ENCODE peak calls at places on chromosomes 4 and X, in seven cellular contexts. R, U, Z, M, J, E and G are unnamed samples.

GRCh38 chrX:3326721-3327120 is 19.7 kb downstream of the MXRA5 start:
- DNase-seq in R (no peak), E (peak), M (no peak), U (no peak), J (peak), Z (no peak), G (no peak)

GRCh38 chrX:22634081-22634480 is 361.4 kb downstream of the CBLL2 start:
- DNase-seq in E (peak), Z (no peak), M (no peak), U (no peak), R (no peak), J (peak), G (no peak)

GRCh38 chr4:21304061-21304541 is 603.8 kb downstream of the PACRGL start:
- DNase-seq in J (no peak), Z (no peak), U (peak), M (peak), R (no peak), E (no peak), G (no peak)

GRCh38 chr4:148061139-148061476 is 329.2 kb downstream of the ARHGAP10 start:
- DNase-seq in Z (no peak), R (no peak), J (no peak), U (no peak), E (no peak), M (no peak), G (no peak)

GRCh38 chr4:168766537-168767316 is 243.3 kb downstream of the CBR4 start:
- DNase-seq in M (no peak), J (peak), E (peak), Z (no peak), R (no peak), U (no peak), G (no peak)

GRCh38 chrX:270848-271367 is 10.3 kb upstream of the PLCXD1 start:
- DNase-seq in E (no peak), J (no peak), R (no peak), M (no peak), Z (peak), U (peak), G (no peak)

GRCh38 chr4:7691992-7692391 is 247.7 kb downstream of the AFAP1 start:
- DNase-seq in U (no peak), J (peak), R (no peak), M (peak), E (peak), Z (no peak), G (no peak)

GRCh38 chrX:45515262-45516215 is 314.9 kb upstream of the DIPK2B start:
- DNase-seq in E (peak), U (peak), R (peak), M (no peak), J (peak), Z (peak), G (no peak)

GRCh38 chr4:22552802-22553201 is 36.9 kb upstream of the ADGRA3 start:
- DNase-seq in E (no peak), R (no peak), U (no peak), M (no peak), Z (no peak), J (no peak), G (no peak)

GRCh38 chr4:15001248-15001824 is 945 bp upstream of the CPEB2 start:
- DNase-seq in M (peak), U (peak), J (peak), Z (peak), E (peak), R (peak), G (no peak)

GRCh38 chrX:1394731-1395501 is 3.0 kb upstream of the SLC25A6 start:
- DNase-seq in M (no peak), E (no peak), U (peak), J (peak), R (no peak), Z (peak), G (no peak)

DNA sequence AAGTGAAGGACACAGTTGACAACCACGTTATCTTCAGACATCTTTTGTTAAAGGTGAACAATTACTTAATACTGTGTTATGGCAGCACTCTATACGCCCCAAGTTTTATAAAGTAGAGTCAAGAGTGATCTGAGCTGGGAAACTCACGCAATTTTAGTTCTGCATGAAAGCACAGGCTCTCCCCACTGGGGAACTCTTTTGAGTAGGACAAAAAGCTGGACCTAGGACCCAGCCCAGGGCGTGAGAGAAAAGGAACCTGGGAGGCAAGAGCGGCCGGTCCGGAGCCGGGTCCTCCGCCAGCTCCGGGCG is 152.6 kb upstream of the SLC4A4 start:
- DNase-seq in U (no peak), E (no peak), J (no peak), Z (no peak), R (no peak), M (no peak), G (no peak)
- TF ChIP-seq CTCF in U (no peak), E (no peak), J (no peak), Z (no peak), R (no peak), M (no peak), G (no peak)

GRCh38 chrX:48466696-48467095 is 3.4 kb downstream of the SLC38A5 start:
- DNase-seq in R (no peak), U (no peak), Z (no peak), M (no peak), E (no peak), J (no peak), G (no peak)
- TF ChIP-seq CTCF in R (no peak), U (no peak), Z (no peak), M (peak), E (peak), J (peak), G (peak)

GRCh38 chr4:52657317-52657629 is 1.8 kb downstream of the USP46 start:
- DNase-seq in R (no peak), U (no peak), J (no peak), Z (no peak), M (no peak), E (no peak), G (no peak)

GRCh38 chr4:52659016-52659721 is at the start of gene USP46:
- DNase-seq in J (peak), E (peak), M (peak), R (peak), Z (peak), U (peak), G (peak)

GRCh38 chr4:52659722-52660261 is 691 bp upstream of the USP46 start:
- DNase-seq in U (peak), M (peak), Z (peak), J (peak), R (peak), E (no peak), G (no peak)

GRCh38 chr4:52658671-52659015 is 458 bp downstream of the USP46 start:
- DNase-seq in M (no peak), J (no peak), E (no peak), R (no peak), Z (no peak), U (no peak), G (no peak)

DNA sequence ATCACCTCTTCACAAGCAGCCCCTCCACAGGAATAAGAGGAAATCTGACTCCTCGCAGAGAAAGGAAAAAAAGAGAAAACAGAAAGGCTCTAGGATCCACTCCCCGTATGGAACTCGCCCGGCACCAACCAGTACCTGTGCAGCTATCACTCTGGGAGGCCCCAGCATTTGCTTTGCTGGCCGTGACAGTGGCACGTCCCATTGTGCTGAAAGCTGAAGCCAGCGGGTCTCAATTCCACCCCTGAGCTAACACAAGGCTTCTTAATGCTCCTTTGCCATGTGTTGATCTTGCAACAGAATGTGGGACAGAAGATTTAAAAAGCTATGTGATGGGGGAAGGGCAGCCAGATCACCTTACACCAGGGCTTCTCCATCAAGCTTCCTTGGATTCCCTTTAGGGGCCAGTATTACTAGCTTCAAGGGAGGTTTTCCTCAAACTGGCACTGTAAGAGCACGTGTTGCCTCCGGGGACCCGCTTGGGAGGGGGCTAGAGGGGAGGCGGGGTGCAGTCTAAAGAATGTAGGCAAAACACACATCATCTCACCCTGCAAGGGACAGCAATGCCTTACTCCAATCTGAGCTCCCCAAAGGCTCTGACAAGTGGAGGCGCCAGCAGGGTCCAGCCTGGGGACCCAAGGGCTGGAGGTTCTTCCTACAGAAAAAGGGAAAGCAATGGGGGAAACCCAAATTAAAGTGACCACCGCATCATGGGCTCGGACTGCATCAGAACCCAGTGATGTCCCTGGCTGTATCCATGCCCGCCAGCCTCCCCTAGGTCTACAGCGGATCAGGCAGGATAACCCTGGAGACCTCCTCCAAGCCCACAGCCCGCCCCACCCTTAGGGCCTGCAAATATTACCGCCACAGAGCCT is 1.2 kb downstream of the USP46 start:
- DNase-seq in U (no peak), E (peak), J (peak), R (no peak), Z (peak), M (peak), G (no peak)
- TF ChIP-seq CTCF in U (no peak), E (peak), J (no peak), R (no peak), Z (no peak), M (no peak), G (no peak)

GRCh38 chrX:77160301-77160700 is 286.9 kb upstream of the FGF16 start:
- DNase-seq in E (no peak), U (no peak), R (no peak), Z (no peak), J (no peak), M (peak), G (no peak)
- TF ChIP-seq CTCF in E (peak), U (no peak), R (no peak), Z (no peak), J (peak), M (peak), G (no peak)

GRCh38 chrX:153885968-153886903 is at the start of gene L1CAM:
- DNase-seq in Z (no peak), E (no peak), J (no peak), R (no peak), U (peak), M (peak), G (no peak)

GRCh38 chrX:153883163-153883843 is 2.7 kb downstream of the L1CAM start:
- DNase-seq in Z (no peak), E (no peak), U (peak), J (no peak), M (peak), R (no peak), G (no peak)

GRCh38 chrX:153885208-153885787 is 675 bp downstream of the L1CAM start:
- DNase-seq in R (no peak), E (no peak), U (peak), J (no peak), M (no peak), Z (no peak), G (peak)

GRCh38 chrX:153882557-153882956 is 3.4 kb downstream of the L1CAM start:
- DNase-seq in J (no peak), E (no peak), U (peak), R (no peak), M (no peak), Z (no peak), G (no peak)

DNA sequence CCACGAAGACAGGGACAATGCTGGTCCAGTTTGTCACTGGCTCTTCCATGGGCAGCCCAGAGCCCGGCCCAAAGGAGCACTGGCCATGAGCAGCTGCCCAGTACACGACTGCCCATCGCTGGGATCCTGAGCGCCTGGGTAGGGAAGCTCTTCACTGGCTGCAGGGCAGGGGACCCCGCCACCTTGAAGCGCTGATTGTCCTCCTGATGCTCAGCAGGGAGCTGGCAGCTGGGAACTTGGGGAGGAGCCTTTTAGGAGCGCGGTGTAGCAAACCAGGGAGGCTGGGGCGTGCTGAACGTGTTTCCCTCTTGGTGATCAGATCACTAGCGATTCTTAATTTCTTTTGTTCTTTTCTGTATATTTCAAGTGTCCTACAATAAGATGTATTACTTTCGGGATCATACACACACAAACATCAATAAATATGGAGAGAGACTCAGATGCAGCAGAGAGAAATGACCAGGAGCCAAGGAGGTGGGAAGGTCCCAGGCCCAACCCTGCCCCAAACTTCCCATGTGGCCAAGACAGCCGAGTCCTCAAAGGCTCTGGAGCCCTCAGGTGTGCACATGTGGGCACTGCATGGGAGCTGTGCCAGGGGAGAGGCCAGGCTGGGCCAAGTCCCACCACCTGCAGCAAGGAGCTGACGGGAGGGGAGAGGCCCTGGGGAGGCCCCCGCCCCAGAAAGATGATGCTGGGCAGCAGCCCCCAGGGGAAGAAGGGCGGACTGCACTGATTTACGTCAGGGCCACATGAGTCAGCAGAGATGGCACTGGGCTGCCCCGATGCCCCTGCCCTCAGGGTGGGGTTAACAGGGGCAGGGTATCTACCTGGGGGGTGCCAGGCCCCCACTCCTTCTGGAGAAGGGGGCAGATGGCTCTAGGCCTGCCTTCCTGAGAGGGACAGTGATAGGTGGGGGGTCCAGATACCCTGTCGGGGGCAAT is 1.6 kb downstream of the L1CAM start:
- DNase-seq in U (peak), R (no peak), M (no peak), Z (no peak), E (no peak), J (no peak), G (no peak)
- TF ChIP-seq CTCF in U (no peak), R (no peak), M (peak), Z (no peak), E (no peak), J (no peak), G (peak)

GRCh38 chr4:57076646-57077045 is 33.5 kb downstream of the IGFBP7 start:
- DNase-seq in Z (no peak), M (no peak), E (no peak), J (no peak), U (no peak), R (no peak), G (no peak)
- TF ChIP-seq CTCF in Z (no peak), M (no peak), E (no peak), J (no peak), U (no peak), R (no peak), G (no peak)

DNA sequence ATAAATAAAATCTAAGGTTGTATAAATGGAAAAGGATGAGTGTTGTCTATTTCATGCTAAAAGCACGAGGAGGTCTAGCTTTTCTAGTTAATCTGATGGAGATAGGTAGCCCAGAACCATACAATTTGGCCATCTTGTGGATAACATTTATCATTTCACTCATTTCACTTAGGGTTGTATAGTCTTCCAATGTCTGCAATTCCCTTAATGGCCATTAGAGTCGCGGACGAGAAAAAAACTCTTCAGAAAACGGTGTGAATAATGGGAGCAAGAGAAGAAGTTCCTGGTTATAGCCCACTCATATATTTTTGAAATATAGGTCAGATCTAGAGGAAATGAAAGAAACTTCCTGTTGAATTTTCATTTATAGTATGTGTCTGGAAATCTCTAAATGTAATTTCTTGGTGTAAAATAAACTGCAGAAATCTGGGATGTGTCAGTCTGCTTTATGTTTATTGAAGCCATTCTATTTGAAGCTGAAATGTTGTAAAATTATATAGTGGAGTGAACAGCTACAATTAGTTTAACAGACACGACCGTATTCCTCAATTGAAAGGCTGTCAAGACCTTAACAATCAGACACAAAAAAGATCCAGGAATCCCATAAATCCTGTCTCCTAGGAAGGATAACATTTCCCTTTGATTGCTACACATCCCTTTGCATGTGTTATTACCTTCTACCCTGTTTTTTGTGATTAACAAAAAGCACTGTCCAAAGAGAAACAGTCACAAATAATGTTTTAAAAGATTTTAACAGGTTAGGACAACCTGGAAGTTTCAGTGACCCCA is 47.7 kb upstream of the MGST2 start:
- DNase-seq in Z (no peak), M (no peak), E (no peak), U (no peak), R (no peak), J (no peak), G (no peak)
- TF ChIP-seq CTCF in Z (no peak), M (peak), E (peak), U (no peak), R (no peak), J (peak), G (no peak)